ENCODE peak calls at places on chromosomes 7 and 10, in ten cellular contexts. B is T-helper 17 cell; D is CD4-positive, CD25-positive, alpha-beta regulatory T cell; J is IMR-90; Z is CD8-positive, alpha-beta T cell; R is Peyer's patch; O is fibroblast of lung; M is OCI-LY7; T is body of pancreas; U is pancreas. G is an unnamed sample. For H3K9me3, the result is how much of the 10 kb centered on the place peaks cover.

GRCh38 chr7:94679341-94679740 is 23.4 kb upstream of the SGCE start:
- DNase-seq in B (no peak), D (no peak), J (peak), Z (no peak), R (no peak), O (peak), M (no peak), T (no peak), U (no peak), G (no peak)

GRCh38 chr10:104300736-104301292 is 31.8 kb downstream of the GSTO2 start:
- DNase-seq in B (no peak), D (peak), J (peak), Z (no peak), R (peak), O (peak), M (peak), T (peak), U (peak), G (peak)

GRCh38 chr7:108417926-108418325 is 38.3 kb downstream of the NRCAM start:
- DNase-seq in B (no peak), D (no peak), J (no peak), Z (no peak), R (no peak), O (peak), M (no peak), T (no peak), U (no peak), G (no peak)

GRCh38 chr10:133030791-133031190 is 56.9 kb upstream of the ADGRA1 start:
- DNase-seq in B (no peak), D (no peak), J (no peak), Z (no peak), R (no peak), O (no peak), M (no peak), T (peak), U (no peak), G (no peak)

GRCh38 chr7:2475678-2476015 is 551 bp downstream of the GRIFIN start:
- DNase-seq in B (no peak), D (no peak), J (no peak), Z (no peak), R (no peak), O (no peak), M (no peak), T (no peak), U (no peak), G (no peak)

GRCh38 chr10:133308431-133309110 is at the start of the genes TUBGCP2 and ZNF511:
- DNase-seq in B (peak), D (peak), J (peak), Z (peak), R (peak), O (peak), M (peak), T (peak), U (peak), G (peak)

GRCh38 chr7:142793156-142793555 is 22.4 kb downstream of the PRSS2 start:
- DNase-seq in B (no peak), D (no peak), J (no peak), Z (no peak), R (no peak), O (peak), M (no peak), T (no peak), U (no peak), G (no peak)

GRCh38 chr7:154960063-154960790 is 42.7 kb downstream of the PAXIP1 start:
- DNase-seq in B (no peak), D (no peak), J (no peak), Z (no peak), R (no peak), O (peak), M (no peak), T (peak), U (no peak), G (no peak)

GRCh38 chr10:75042292-75042974 is 69.0 kb upstream of the SAMD8 start:
- DNase-seq in B (no peak), D (no peak), J (peak), Z (no peak), R (no peak), O (peak), M (no peak), T (no peak), U (no peak), G (no peak)

GRCh38 chr7:2687338-2687869 is 598 bp upstream of the AMZ1 start:
- DNase-seq in B (no peak), D (no peak), J (peak), Z (no peak), R (no peak), O (peak), M (no peak), T (no peak), U (no peak), G (no peak)

GRCh38 chr7:128880791-128881457 is 18.3 kb downstream of the ATP6V1F start:
- DNase-seq in B (no peak), D (no peak), J (no peak), Z (no peak), R (no peak), O (no peak), M (no peak), T (no peak), U (no peak), G (no peak)

GRCh38 chr7:82044497-82045080 is 274.7 kb upstream of the HGF start:
- DNase-seq in B (no peak), D (peak), J (peak), Z (no peak), R (no peak), O (peak), M (peak), T (peak), U (no peak), G (no peak)

GRCh38 chr7:142445019-142445686 is 187.3 kb upstream of the PRSS58 start:
- DNase-seq in B (no peak), D (peak), J (no peak), Z (peak), R (no peak), O (no peak), M (peak), T (no peak), U (no peak), G (no peak)

GRCh38 chr10:86374664-86375063 is 8.1 kb upstream of the GRID1 start:
- DNase-seq in B (no peak), D (no peak), J (no peak), Z (no peak), R (peak), O (no peak), M (no peak), T (no peak), U (no peak), G (no peak)

GRCh38 chr7:81150951-81151361 is 232.1 kb upstream of the SEMA3C start:
- DNase-seq in B (no peak), D (no peak), J (peak), Z (no peak), R (no peak), O (peak), M (no peak), T (no peak), U (no peak), G (peak)

GRCh38 chr10:33494694-33495093 is 160.2 kb upstream of the NRP1 start:
- DNase-seq in B (no peak), D (no peak), J (no peak), Z (no peak), R (no peak), O (no peak), M (no peak), T (no peak), U (no peak), G (no peak)

GRCh38 chr10:9305018-9305655 is 1250.6 kb downstream of the GATA3 start:
- DNase-seq in B (no peak), D (peak), J (peak), Z (no peak), R (no peak), O (peak), M (peak), T (no peak), U (no peak), G (no peak)

GRCh38 chr10:73810735-73811465 is 498 bp downstream of the NDST2 start:
- DNase-seq in B (peak), D (peak), J (no peak), Z (peak), R (peak), O (peak), M (peak), T (no peak), U (peak), G (peak)

GRCh38 chr7:95772771-95773581 is 622 bp downstream of the DYNC1I1 start:
- DNase-seq in B (no peak), D (no peak), J (no peak), Z (no peak), R (no peak), O (peak), M (no peak), T (peak), U (peak), G (no peak)

GRCh38 chr7:44867073-44867990 is 18.0 kb downstream of the PURB start:
- DNase-seq in B (no peak), D (no peak), J (peak), Z (no peak), R (no peak), O (peak), M (no peak), T (peak), U (no peak), G (peak)

GRCh38 chr10:24723386-24723787 is 300 bp downstream of the ARHGAP21 start:
- DNase-seq in B (peak), D (peak), J (peak), Z (no peak), R (peak), O (peak), M (peak), T (no peak), U (no peak), G (no peak)

GRCh38 chr7:84336741-84337140 is 142.2 kb upstream of the SEMA3A start:
- DNase-seq in B (no peak), D (no peak), J (peak), Z (no peak), R (no peak), O (peak), M (no peak), T (no peak), U (no peak), G (no peak)

GRCh38 chr10:50567384-50567783 is 56.4 kb downstream of the SGMS1 start:
- DNase-seq in B (no peak), D (no peak), J (no peak), Z (no peak), R (no peak), O (no peak), M (no peak), T (peak), U (peak), G (no peak)

GRCh38 chr7:85022064-85022697 is 164.7 kb downstream of the SEMA3D start:
- DNase-seq in B (no peak), D (no peak), J (no peak), Z (no peak), R (no peak), O (no peak), M (no peak), T (no peak), U (no peak), G (no peak)

GRCh38 chr7:71710442-71710841 is 578.5 kb downstream of the GALNT17 start:
- DNase-seq in B (no peak), D (no peak), J (no peak), Z (no peak), R (no peak), O (no peak), M (no peak), T (peak), U (peak), G (no peak)

GRCh38 chr10:79393924-79394610 is 46.8 kb downstream of the PPIF start:
- DNase-seq in B (no peak), D (no peak), J (no peak), Z (no peak), R (no peak), O (no peak), M (no peak), T (no peak), U (peak), G (no peak)

GRCh38 chr7:103914147-103914899 is 75.1 kb downstream of the RELN start:
- DNase-seq in B (no peak), D (no peak), J (peak), Z (no peak), R (no peak), O (peak), M (no peak), T (no peak), U (no peak), G (peak)

GRCh38 chr10:78706986-78707500 is 361.7 kb upstream of the ZMIZ1 start:
- DNase-seq in B (no peak), D (no peak), J (no peak), Z (no peak), R (no peak), O (peak), M (no peak), T (no peak), U (no peak), G (no peak)

GRCh38 chr10:83108565-83109333 is 1030.6 kb upstream of the GHITM start:
- DNase-seq in B (no peak), D (no peak), J (no peak), Z (no peak), R (no peak), O (no peak), M (no peak), T (no peak), U (no peak), G (no peak)

GRCh38 chr10:92886334-92886961 is 38.1 kb downstream of the EXOC6 start:
- DNase-seq in B (no peak), D (no peak), J (peak), Z (no peak), R (no peak), O (peak), M (no peak), T (no peak), U (no peak), G (no peak)

GRCh38 chr7:41867639-41868038 is 164.7 kb upstream of the INHBA start:
- DNase-seq in B (no peak), D (no peak), J (peak), Z (no peak), R (no peak), O (no peak), M (no peak), T (no peak), U (no peak), G (no peak)

GRCh38 chr7:141295367-141295895 is 221.6 kb downstream of the TMEM178B start:
- DNase-seq in B (no peak), D (no peak), J (no peak), Z (no peak), R (no peak), O (no peak), M (no peak), T (no peak), U (no peak), G (no peak)

GRCh38 chr10:67256984-67257383 is 331.1 kb downstream of the LRRTM3 start:
- DNase-seq in B (no peak), D (no peak), J (no peak), Z (no peak), R (no peak), O (peak), M (no peak), T (no peak), U (no peak), G (no peak)

GRCh38 chr10:113752553-113752952 is 1.1 kb downstream of the PLEKHS1 start:
- DNase-seq in B (no peak), D (no peak), J (no peak), Z (no peak), R (peak), O (no peak), M (no peak), T (no peak), U (no peak), G (no peak)
- H3K9me3 ChIP-seq in B (under half), D (under half), J (under half), Z (under half), R (under half), O (under half), M (under half), T (under half), U (under half), G (under half)

GRCh38 chr7:159209429-159209828 is 64.8 kb upstream of the VIPR2 start:
- DNase-seq in B (no peak), D (peak), J (no peak), Z (no peak), R (no peak), O (no peak), M (no peak), T (no peak), U (no peak), G (no peak)
- H3K9me3 ChIP-seq in B (under half), D (under half), J (under half), Z (under half), R (under half), O (under half), M (under half), T (under half), U (under half), G (under half)

DNA sequence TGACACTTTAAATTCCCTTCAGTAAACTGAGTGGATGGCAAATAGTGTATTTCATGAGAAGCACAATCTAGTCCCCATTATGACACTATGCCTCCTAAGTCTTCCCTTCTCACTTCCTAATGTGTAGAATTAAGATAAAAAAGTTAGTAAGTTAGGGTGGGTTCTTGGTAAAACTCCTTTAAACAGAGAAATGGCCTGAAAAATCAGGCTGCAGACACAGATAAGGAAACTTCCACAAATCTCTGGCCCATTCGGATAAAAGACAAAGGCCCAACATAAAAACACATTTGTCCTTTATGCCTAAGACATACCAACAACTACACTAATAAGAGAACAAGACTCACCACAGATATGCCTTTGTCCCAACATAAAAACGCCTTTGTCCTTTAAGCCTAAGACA is 21.5 kb downstream of the AKR1C8 start:
- DNase-seq in B (no peak), D (no peak), J (no peak), Z (no peak), R (no peak), O (no peak), M (no peak), T (no peak), U (no peak), G (no peak)
- H3K9me3 ChIP-seq in B (under half), D (under half), J (under half), Z (under half), R (under half), O (under half), M (under half), T (under half), U (under half), G (under half)

GRCh38 chr10:120989996-120990395 is 138.8 kb downstream of the WDR11 start:
- DNase-seq in B (no peak), D (no peak), J (no peak), Z (no peak), R (no peak), O (no peak), M (no peak), T (no peak), U (no peak), G (no peak)
- H3K9me3 ChIP-seq in B (under half), D (under half), J (under half), Z (under half), R (under half), O (under half), M (under half), T (under half), U (under half), G (under half)

DNA sequence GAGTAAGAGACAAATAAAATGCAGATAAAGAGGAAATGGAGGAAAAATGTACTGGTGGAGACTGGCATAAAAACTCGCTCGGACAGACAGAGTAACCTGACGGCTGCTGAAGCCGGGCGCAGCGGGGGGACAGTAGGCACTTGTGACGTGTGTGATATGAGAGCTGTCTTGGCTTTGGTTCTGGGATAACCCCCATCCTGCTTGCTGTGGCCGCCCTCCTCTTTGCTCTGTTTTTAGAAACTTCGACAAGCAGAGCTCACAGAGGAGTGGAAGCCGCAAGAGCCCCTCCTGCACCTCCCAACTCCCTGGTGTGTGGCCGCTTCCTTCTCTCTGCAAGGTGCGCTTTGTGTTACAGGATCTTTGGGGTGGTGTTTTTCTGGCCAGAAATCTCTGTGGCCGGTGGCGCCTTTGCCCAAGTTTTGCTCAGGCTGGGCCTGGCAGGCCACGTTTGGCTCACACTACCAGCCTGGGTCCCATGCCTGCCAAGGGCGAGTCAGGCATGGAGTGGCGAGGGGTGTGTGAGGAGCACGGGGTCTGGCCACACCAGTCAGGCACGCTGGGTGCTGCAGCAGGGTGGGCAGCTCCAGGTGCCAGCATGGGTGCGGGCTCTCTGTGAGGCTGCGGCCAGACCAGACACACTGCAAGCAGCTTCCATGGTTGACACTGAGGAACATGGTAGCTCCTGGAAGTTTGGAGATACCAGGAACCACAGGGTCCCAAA is 268.0 kb downstream of the DNAJB6 start:
- DNase-seq in B (no peak), D (no peak), J (no peak), Z (no peak), R (no peak), O (no peak), M (no peak), T (no peak), U (no peak), G (no peak)
- H3K9me3 ChIP-seq in B (under half), D (under half), J (under half), Z (under half), R (under half), O (under half), M (under half), T (under half), U (under half), G (under half)

GRCh38 chr7:158083526-158084310 is 503.9 kb downstream of the PTPRN2 start:
- DNase-seq in B (no peak), D (no peak), J (no peak), Z (no peak), R (peak), O (no peak), M (no peak), T (no peak), U (no peak), G (no peak)

GRCh38 chr7:158082761-158083160 is 504.9 kb downstream of the PTPRN2 start:
- DNase-seq in B (no peak), D (no peak), J (no peak), Z (no peak), R (no peak), O (no peak), M (no peak), T (no peak), U (no peak), G (no peak)

GRCh38 chr7:158087196-158087595 is 500.4 kb downstream of the PTPRN2 start:
- DNase-seq in B (no peak), D (no peak), J (no peak), Z (no peak), R (no peak), O (no peak), M (no peak), T (no peak), U (no peak), G (no peak)

GRCh38 chr7:158084555-158084954 is 503.1 kb downstream of the PTPRN2 start:
- DNase-seq in B (no peak), D (no peak), J (no peak), Z (no peak), R (no peak), O (no peak), M (no peak), T (no peak), U (no peak), G (no peak)

GRCh38 chr7:158085741-158086695 is 501.6 kb downstream of the PTPRN2 start:
- DNase-seq in B (no peak), D (no peak), J (no peak), Z (no peak), R (no peak), O (no peak), M (no peak), T (no peak), U (no peak), G (no peak)
- H3K9me3 ChIP-seq in B (under half), D (under half), J (under half), Z (under half), R (under half), O (under half), M (under half), T (under half), U (under half), G (under half)

GRCh38 chr7:46004965-46005364 is 83.9 kb upstream of the IGFBP3 start:
- DNase-seq in B (no peak), D (no peak), J (no peak), Z (no peak), R (no peak), O (no peak), M (no peak), T (no peak), U (no peak), G (no peak)
- H3K9me3 ChIP-seq in B (under half), D (under half), J (under half), Z (under half), R (under half), O (under half), M (under half), T (under half), U (under half), G (under half)